ENCODE peak calls at places on chromosomes 3 and 15, in seven cellular contexts. H is GM12878, G is HepG2, W is SK-N-SH, X is H1, E is K562, Y is HCT116. Z is an unnamed sample.

GRCh38 chr3:45082139-45082538 is 56.0 kb downstream of the CLEC3B start:
- DNase-seq in Y (no peak), E (no peak), X (no peak), W (no peak), G (no peak), H (no peak), Z (no peak)

GRCh38 chr3:196632033-196632751 is 7.3 kb upstream of the NRROS start:
- DNase-seq in Y (peak), E (peak), G (peak), X (peak), H (peak), W (peak), Z (peak)

GRCh38 chr3:38475716-38476115 is 20.4 kb upstream of the EXOG start:
- DNase-seq in Y (no peak), G (no peak), W (no peak), E (no peak), X (no peak), H (no peak), Z (no peak)

GRCh38 chr3:62027796-62028195 is 345.6 kb downstream of the FEZF2 start:
- DNase-seq in H (no peak), W (no peak), G (no peak), E (no peak), X (no peak), Y (no peak), Z (no peak)

GRCh38 chr3:162034368-162034767 is 537.8 kb downstream of the OTOL1 start:
- DNase-seq in E (no peak), W (no peak), H (no peak), X (no peak), Y (no peak), G (no peak), Z (no peak)

GRCh38 chr3:175919133-175919532 is 1060.0 kb downstream of the NAALADL2 start:
- DNase-seq in G (no peak), E (no peak), X (no peak), Y (no peak), W (no peak), H (no peak), Z (no peak)

GRCh38 chr15:61613729-61614128 is 384.6 kb upstream of the RORA start:
- DNase-seq in G (no peak), W (no peak), X (no peak), Y (no peak), E (no peak), H (no peak), Z (no peak)

GRCh38 chr15:56243117-56243773 is 434 bp downstream of the RFX7 start:
- DNase-seq in Y (no peak), X (no peak), E (peak), G (no peak), H (no peak), W (peak), Z (peak)

GRCh38 chr15:58374147-58374546 is 57.6 kb upstream of the LIPC start:
- DNase-seq in W (no peak), X (no peak), Y (no peak), H (no peak), E (no peak), G (no peak), Z (no peak)

GRCh38 chr3:31423522-31423921 is 109.2 kb upstream of the STT3B start:
- DNase-seq in E (no peak), H (no peak), Y (no peak), X (no peak), W (peak), G (peak), Z (no peak)

GRCh38 chr15:76936671-76937070 is 5.1 kb downstream of the RCN2 start:
- DNase-seq in Y (no peak), W (no peak), X (no peak), H (no peak), E (no peak), G (peak), Z (no peak)

GRCh38 chr3:185940951-185941350 is 3.1 kb upstream of the TRA2B start:
- DNase-seq in X (no peak), H (no peak), W (no peak), E (no peak), G (no peak), Y (no peak), Z (no peak)

GRCh38 chr15:39704684-39705083 is 78.0 kb downstream of the FSIP1 start:
- DNase-seq in Y (no peak), W (no peak), E (peak), G (no peak), H (no peak), X (peak), Z (peak)

GRCh38 chr15:50190723-50191122 is 8.7 kb downstream of the SLC27A2 start:
- DNase-seq in X (no peak), E (no peak), Y (no peak), G (no peak), W (no peak), H (no peak), Z (no peak)

GRCh38 chr3:187293514-187293870 is 2.0 kb upstream of the MASP1 start:
- DNase-seq in H (no peak), E (no peak), Y (no peak), W (no peak), G (no peak), X (no peak), Z (no peak)

GRCh38 chr3:66401157-66401550 is 99.7 kb downstream of the LRIG1 start:
- DNase-seq in Y (no peak), E (no peak), G (no peak), W (no peak), H (no peak), X (no peak), Z (no peak)
- H3K9ac ChIP-seq in Y (no peak), E (no peak), G (no peak), W (no peak), H (no peak), X (no peak), Z (no peak)

GRCh38 chr15:33126559-33127290 is 67.8 kb downstream of the FMN1 start:
- DNase-seq in X (no peak), W (peak), E (no peak), G (peak), H (no peak), Y (peak), Z (peak)

GRCh38 chr15:33124275-33124674 is 70.2 kb downstream of the FMN1 start:
- DNase-seq in Y (no peak), X (no peak), E (no peak), W (no peak), G (no peak), H (no peak), Z (no peak)

GRCh38 chr15:33131880-33132279 is 62.6 kb downstream of the FMN1 start:
- DNase-seq in Y (no peak), X (no peak), H (no peak), G (no peak), E (no peak), W (no peak), Z (no peak)

GRCh38 chr15:33125883-33126535 is 68.5 kb downstream of the FMN1 start:
- DNase-seq in G (no peak), X (no peak), H (no peak), Y (no peak), W (no peak), E (no peak), Z (no peak)
- TF ChIP-seq YY1 in G (no peak), X (no peak), H (no peak), Y (no peak), W (no peak), E (no peak), Z (no peak)

GRCh38 chr3:24471480-24471879 is 23.2 kb downstream of the THRB start:
- DNase-seq in X (no peak), G (no peak), Y (no peak), E (no peak), H (no peak), W (no peak), Z (no peak)
- H3K9ac ChIP-seq in X (no peak), G (no peak), Y (no peak), E (no peak), H (no peak), W (no peak), Z (no peak)

DNA sequence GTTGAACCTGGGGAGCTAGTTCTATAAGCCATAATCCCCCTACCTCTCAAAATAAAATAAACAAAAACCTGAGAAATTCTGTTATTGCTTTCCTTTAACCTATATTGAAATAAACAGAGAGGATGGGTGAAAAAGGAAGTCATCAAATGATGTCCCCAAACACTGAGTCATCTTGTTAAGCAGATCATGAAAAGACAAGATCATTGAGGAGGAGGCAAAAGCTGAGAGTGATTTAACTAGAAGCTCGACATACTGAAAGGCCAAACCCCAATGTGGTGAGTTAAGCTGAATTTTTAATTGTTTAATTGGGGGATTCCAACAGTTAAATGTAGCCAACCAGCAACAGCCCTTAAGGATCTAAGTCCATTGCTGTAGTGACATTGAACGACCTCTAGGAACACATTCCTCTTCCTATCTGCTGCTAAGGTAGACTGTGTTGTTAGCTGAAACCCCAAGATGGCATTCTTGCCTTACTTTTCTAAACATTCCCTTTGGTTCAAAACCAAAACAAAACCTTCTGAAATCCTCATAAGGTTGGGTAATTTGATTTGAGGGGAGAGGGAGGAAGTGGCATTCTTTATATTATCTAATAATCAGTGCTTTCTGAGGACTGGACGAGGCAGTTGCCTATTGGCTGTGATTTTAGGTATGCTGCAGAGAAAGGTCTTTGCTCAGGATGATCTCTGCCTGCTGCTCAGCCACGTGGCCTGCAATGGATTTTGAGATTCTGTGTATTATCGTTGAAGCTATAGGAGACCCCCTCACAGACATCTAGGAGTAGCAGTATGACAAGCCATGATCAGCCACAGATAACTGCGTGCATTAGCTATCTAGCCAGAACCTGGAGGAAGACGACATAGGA is 62.7 kb upstream of the BNIP2 start:
- DNase-seq in G (peak), Y (peak), E (peak), H (no peak), W (no peak), X (no peak), Z (peak)
- TF ChIP-seq YY1 in G (no peak), Y (no peak), E (no peak), H (no peak), W (no peak), X (no peak), Z (no peak)

GRCh38 chr3:195151866-195152526 is 119.0 kb downstream of the XXYLT1 start:
- DNase-seq in X (no peak), G (peak), H (no peak), W (no peak), E (no peak), Y (peak), Z (no peak)
- H3K9ac ChIP-seq in X (no peak), G (no peak), H (no peak), W (no peak), E (no peak), Y (no peak), Z (no peak)

GRCh38 chr3:43096761-43097160 is 9.1 kb downstream of the POMGNT2 start:
- DNase-seq in Y (no peak), E (no peak), H (no peak), X (no peak), W (no peak), G (no peak), Z (no peak)
- TF ChIP-seq YY1 in Y (no peak), E (no peak), H (no peak), X (no peak), W (no peak), G (no peak), Z (no peak)

GRCh38 chr3:111899966-111900365 is 40.9 kb downstream of the PHLDB2 start:
- DNase-seq in H (no peak), X (no peak), G (no peak), E (no peak), W (no peak), Y (no peak), Z (no peak)
- H3K9ac ChIP-seq in H (no peak), X (no peak), G (no peak), E (no peak), W (no peak), Y (no peak), Z (no peak)

GRCh38 chr3:52552089-52552488 is 15.7 kb downstream of the UQCC5 start:
- DNase-seq in Y (no peak), E (no peak), H (no peak), W (no peak), G (no peak), X (no peak), Z (no peak)
- TF ChIP-seq YY1 in Y (no peak), E (no peak), H (no peak), W (no peak), G (no peak), X (no peak), Z (no peak)

GRCh38 chr15:84721381-84721780 is 5.4 kb upstream of the SEC11A start:
- DNase-seq in E (no peak), Y (no peak), H (no peak), W (no peak), G (no peak), X (no peak), Z (no peak)

GRCh38 chr15:84727429-84727828 is 11.5 kb upstream of the SEC11A start:
- DNase-seq in G (no peak), W (no peak), Y (no peak), E (no peak), H (no peak), X (no peak), Z (no peak)

GRCh38 chr15:84722628-84723027 is 6.7 kb upstream of the SEC11A start:
- DNase-seq in H (no peak), G (no peak), E (no peak), W (no peak), Y (no peak), X (no peak), Z (no peak)

DNA sequence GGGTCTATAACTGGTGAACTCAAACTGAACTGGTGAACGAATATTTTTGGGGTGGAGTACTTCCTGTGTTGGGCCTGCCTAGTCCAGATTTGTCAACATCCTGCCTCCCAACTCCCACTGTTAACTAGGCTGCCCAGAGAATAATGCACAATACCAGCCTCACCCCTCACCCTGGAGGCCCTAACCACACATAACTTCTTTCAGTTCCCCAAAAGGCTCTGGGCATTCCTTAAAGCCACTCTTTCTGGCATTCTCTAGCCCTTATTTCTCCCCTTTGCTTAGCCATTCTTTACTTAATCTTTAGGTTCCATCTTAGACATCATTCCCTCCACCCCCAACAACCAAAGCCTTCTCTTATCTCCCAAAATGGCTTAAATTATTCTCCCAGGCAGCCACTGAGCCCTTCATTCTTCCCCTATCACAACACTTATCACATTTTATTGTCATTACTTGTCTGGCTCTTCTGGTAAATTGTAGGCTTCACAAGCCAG is 9.1 kb upstream of the SEC11A start:
- DNase-seq in Y (no peak), X (no peak), E (no peak), H (peak), W (peak), G (no peak), Z (no peak)
- H3K9ac ChIP-seq in Y (no peak), X (no peak), E (peak), H (peak), W (no peak), G (no peak), Z (no peak)

DNA sequence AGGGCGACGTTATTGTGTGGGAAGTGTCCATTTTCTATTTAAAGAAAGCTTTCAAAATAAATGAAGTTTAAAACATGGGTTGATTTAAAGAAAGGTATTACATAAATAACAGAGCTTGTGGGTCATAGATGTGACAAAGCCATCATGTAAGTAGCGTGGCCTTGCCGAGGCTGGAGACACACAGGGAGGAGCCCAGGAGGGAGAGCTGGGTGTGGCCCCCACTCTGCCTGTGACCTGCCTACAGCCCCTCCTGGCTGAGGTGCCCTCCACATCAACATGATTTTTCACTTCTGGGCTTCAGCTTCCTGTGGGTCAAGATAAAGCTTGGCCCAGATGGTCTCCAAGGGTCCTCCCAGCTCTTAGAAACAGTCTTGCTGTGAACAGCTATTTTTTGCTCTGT is 12.5 kb upstream of the MGLL start:
- DNase-seq in H (no peak), X (no peak), E (no peak), G (no peak), W (no peak), Y (no peak), Z (no peak)
- TF ChIP-seq YY1 in H (no peak), X (no peak), E (no peak), G (no peak), W (no peak), Y (no peak), Z (no peak)

Z was measured in NT2/D1.